ENCODE peak calls at places on chromosome 7, in six cellular contexts. One of them, this sample, is unnamed.

GRCh38 chr7:542935-543789 is 23.5 kb upstream of the PDGFA start:
- DNase-seq in Caki2: peak; percentile 87
- DNase-seq in NCI-H774: no peak
- DNase-seq in GM12892: no peak
- DNase-seq in AG08396: peak; percentile 94
- DNase-seq in heart right ventricle: no peak
- DNase-seq in this sample: peak; percentile 100

GRCh38 chr7:83964318-83964717 is 230.3 kb downstream of the SEMA3A start:
- DNase-seq in Caki2: no peak
- DNase-seq in NCI-H774: no peak
- DNase-seq in GM12892: no peak
- DNase-seq in AG08396: no peak
- DNase-seq in heart right ventricle: no peak
- DNase-seq in this sample: no peak

GRCh38 chr7:37411444-37412034 is 37.1 kb downstream of the ELMO1 start:
- DNase-seq in Caki2: no peak
- DNase-seq in NCI-H774: no peak
- DNase-seq in GM12892: no peak
- DNase-seq in AG08396: no peak
- DNase-seq in heart right ventricle: no peak
- DNase-seq in this sample: no peak

GRCh38 chr7:150958071-150958552 is 20.0 kb downstream of the KCNH2 start:
- DNase-seq in Caki2: no peak
- DNase-seq in NCI-H774: no peak
- DNase-seq in GM12892: no peak
- DNase-seq in AG08396: no peak
- DNase-seq in heart right ventricle: no peak
- DNase-seq in this sample: no peak

GRCh38 chr7:45259966-45260646 is 102.5 kb downstream of the RAMP3 start:
- DNase-seq in Caki2: no peak
- DNase-seq in NCI-H774: peak; percentile 11
- DNase-seq in GM12892: peak; percentile 63
- DNase-seq in AG08396: peak; percentile 70
- DNase-seq in heart right ventricle: peak; percentile 43
- DNase-seq in this sample: peak; percentile 86

GRCh38 chr7:131244259-131244852 is 83.3 kb upstream of the MKLN1 start:
- DNase-seq in Caki2: peak; percentile 72
- DNase-seq in NCI-H774: no peak
- DNase-seq in GM12892: no peak
- DNase-seq in AG08396: peak; percentile 76
- DNase-seq in heart right ventricle: no peak
- DNase-seq in this sample: peak; percentile 92

GRCh38 chr7:26612742-26613141 is 251.6 kb downstream of the SKAP2 start:
- DNase-seq in Caki2: no peak
- DNase-seq in NCI-H774: no peak
- DNase-seq in GM12892: no peak
- DNase-seq in AG08396: no peak
- DNase-seq in heart right ventricle: no peak
- DNase-seq in this sample: no peak

GRCh38 chr7:19378340-19378704 is 233.1 kb upstream of the FERD3L start:
- DNase-seq in Caki2: no peak
- DNase-seq in NCI-H774: no peak
- DNase-seq in GM12892: no peak
- DNase-seq in AG08396: no peak
- DNase-seq in heart right ventricle: no peak
- DNase-seq in this sample: no peak

GRCh38 chr7:121274467-121274866 is 54.3 kb upstream of the WNT16 start:
- DNase-seq in Caki2: no peak
- DNase-seq in NCI-H774: no peak
- DNase-seq in GM12892: no peak
- DNase-seq in AG08396: no peak
- DNase-seq in heart right ventricle: no peak
- DNase-seq in this sample: no peak

GRCh38 chr7:101935521-101936141 is 118.2 kb downstream of the CUX1 start:
- DNase-seq in Caki2: no peak
- DNase-seq in NCI-H774: no peak
- DNase-seq in GM12892: no peak
- DNase-seq in AG08396: no peak
- DNase-seq in heart right ventricle: peak; percentile 76
- DNase-seq in this sample: peak; percentile 73

GRCh38 chr7:3065724-3066143 is 22.1 kb upstream of the CARD11 start:
- DNase-seq in Caki2: peak; percentile 21
- DNase-seq in NCI-H774: no peak
- DNase-seq in GM12892: peak; percentile 27
- DNase-seq in AG08396: no peak
- DNase-seq in heart right ventricle: no peak
- DNase-seq in this sample: no peak